ENCODE peak calls at places on chromosomes 12 and 14, in six cellular contexts. H is AG04450, M is neural crest cell, S is thoracic aorta, Z is lung, U is fibroblast of lung. J is an unnamed sample.

GRCh38 chr12:96906498-96906848 is 584 bp upstream of the NEDD1 start:
- DNase-seq in Z (no peak), M (no peak), U (no peak), S (no peak), H (no peak), J (no peak)

GRCh38 chr12:66409195-66409871 is 107.0 kb downstream of the HELB start:
- DNase-seq in S (no peak), Z (no peak), M (peak), H (peak), U (peak), J (peak)

GRCh38 chr14:61860294-61860918 is 98.2 kb downstream of the SNAPC1 start:
- DNase-seq in M (peak), S (no peak), Z (peak), U (peak), H (no peak), J (no peak)

GRCh38 chr12:46373303-46374182 is 970 bp upstream of the SLC38A2 start:
- DNase-seq in Z (peak), M (peak), S (no peak), U (peak), H (no peak), J (no peak)

GRCh38 chr12:28794796-28795195 is 354.3 kb upstream of the FAR2 start:
- DNase-seq in U (no peak), S (no peak), Z (no peak), H (no peak), M (no peak), J (no peak)

GRCh38 chr14:84969501-84969900 is 560.4 kb upstream of the FLRT2 start:
- DNase-seq in Z (no peak), M (no peak), H (no peak), U (no peak), S (no peak), J (no peak)

GRCh38 chr12:95733156-95733825 is 57.3 kb downstream of the NTN4 start:
- DNase-seq in H (peak), M (no peak), U (peak), S (no peak), Z (no peak), J (peak)

GRCh38 chr12:114711689-114712152 is 27.7 kb upstream of the TBX3 start:
- DNase-seq in Z (no peak), M (no peak), U (no peak), H (no peak), S (no peak), J (no peak)

GRCh38 chr12:5476356-5476755 is 44.4 kb downstream of the NTF3 start:
- DNase-seq in S (no peak), Z (no peak), M (no peak), U (no peak), H (no peak), J (no peak)

GRCh38 chr12:77372026-77372425 is 306.7 kb upstream of the E2F7 start:
- DNase-seq in M (no peak), U (no peak), Z (no peak), S (no peak), H (no peak), J (no peak)

GRCh38 chr12:115638753-115639666 is 638.5 kb downstream of the MED13L start:
- DNase-seq in U (no peak), S (no peak), H (no peak), M (no peak), Z (no peak), J (no peak)

GRCh38 chr12:57242329-57242690 is 8.7 kb downstream of the STAC3 start:
- DNase-seq in M (no peak), U (no peak), Z (no peak), S (no peak), H (no peak), J (no peak)

GRCh38 chr12:69085852-69086251 is 152.9 kb upstream of the CPM start:
- DNase-seq in M (no peak), U (no peak), Z (no peak), H (no peak), S (no peak), J (no peak)

GRCh38 chr14:70858641-70859040 is 48.6 kb upstream of the PCNX1 start:
- DNase-seq in M (no peak), H (no peak), Z (no peak), S (no peak), U (no peak), J (no peak)

GRCh38 chr14:93317836-93318807 is 14.7 kb downstream of the BTBD7 start:
- DNase-seq in S (no peak), Z (no peak), M (no peak), H (no peak), U (peak), J (no peak)

GRCh38 chr12:62319058-62319457 is 58.9 kb downstream of the USP15 start:
- DNase-seq in S (no peak), H (no peak), U (no peak), Z (no peak), M (no peak), J (no peak)

GRCh38 chr12:104122298-104122697 is 15.7 kb downstream of the NFYB start:
- DNase-seq in U (no peak), Z (no peak), M (no peak), S (no peak), H (no peak), J (no peak)

GRCh38 chr12:25810683-25811082 is 147.8 kb upstream of the RASSF8 start:
- DNase-seq in U (no peak), S (no peak), M (no peak), Z (no peak), H (no peak), J (no peak)

GRCh38 chr12:47935196-47935595 is 28.2 kb upstream of the TMEM106C start:
- DNase-seq in Z (no peak), S (no peak), U (peak), M (no peak), H (peak), J (peak)

GRCh38 chr12:107242189-107242588 is 148.8 kb upstream of the CRY1 start:
- DNase-seq in M (no peak), H (no peak), U (no peak), Z (no peak), S (no peak), J (no peak)

GRCh38 chr14:68172664-68173063 is 353.1 kb downstream of the RAD51B start:
- DNase-seq in H (no peak), M (no peak), Z (no peak), U (no peak), S (no peak), J (no peak)

GRCh38 chr14:65927871-65928270 is 515.3 kb downstream of the FUT8 start:
- DNase-seq in U (no peak), S (no peak), H (no peak), Z (no peak), M (no peak), J (no peak)

GRCh38 chr14:43243168-43243567 is 1263.9 kb downstream of the FSCB start:
- DNase-seq in M (no peak), H (no peak), Z (no peak), U (no peak), S (no peak), J (no peak)

GRCh38 chr12:85920324-85920947 is 46.3 kb downstream of the NTS start:
- DNase-seq in M (no peak), U (peak), H (no peak), S (no peak), Z (no peak), J (no peak)

GRCh38 chr12:100794441-100795192 is at the start of gene ANO4:
- DNase-seq in U (peak), H (no peak), S (no peak), Z (no peak), M (peak), J (no peak)

GRCh38 chr14:90439874-90440442 is 43.1 kb downstream of the CALM1 start:
- DNase-seq in M (no peak), H (no peak), U (no peak), Z (no peak), S (no peak), J (no peak)

GRCh38 chr14:57244103-57244502 is 24.6 kb downstream of the EXOC5 start:
- DNase-seq in M (no peak), Z (no peak), U (peak), H (no peak), S (no peak), J (peak)

GRCh38 chr14:64572721-64573508 is 23.2 kb downstream of the PPP1R36 start:
- DNase-seq in S (no peak), M (no peak), U (peak), Z (no peak), H (peak), J (no peak)